ENCODE peak calls at places on chromosomes 7 and 10, in five cellular contexts. W is mammary epithelial cell, P is pancreas, O is lung, B is transverse colon. R is an unnamed sample.

GRCh38 chr7:130961128-130961601 is 227.2 kb upstream of the KLF14 start:
- DNase-seq in W (peak), P (no peak), O (no peak), B (peak), R (no peak)

GRCh38 chr7:2521952-2522591 is 2.5 kb downstream of the LFNG start:
- DNase-seq in W (peak), P (peak), O (peak), B (peak), R (no peak)

GRCh38 chr7:74272305-74273038 is 16.7 kb upstream of the CLIP2 start:
- DNase-seq in W (peak), P (peak), O (peak), B (peak), R (no peak)

GRCh38 chr10:31782701-31783100 is 145.9 kb downstream of the ARHGAP12 start:
- DNase-seq in W (no peak), P (no peak), O (no peak), B (no peak), R (no peak)

GRCh38 chr10:28959850-28960501 is 282.7 kb downstream of the BAMBI start:
- DNase-seq in W (no peak), P (no peak), O (no peak), B (no peak), R (no peak)

GRCh38 chr10:59499460-59499859 is 137.1 kb upstream of the FAM13C start:
- DNase-seq in W (no peak), P (no peak), O (no peak), B (no peak), R (no peak)

GRCh38 chr10:48603421-48604038 is 1.3 kb downstream of the ARHGAP22 start:
- DNase-seq in W (no peak), P (no peak), O (no peak), B (no peak), R (no peak)

GRCh38 chr7:157433628-157434027 is 96.8 kb downstream of the DNAJB6 start:
- DNase-seq in W (no peak), P (no peak), O (no peak), B (no peak), R (no peak)

GRCh38 chr10:101941871-101942270 is 98.3 kb upstream of the KCNIP2 start:
- DNase-seq in W (no peak), P (no peak), O (no peak), B (no peak), R (no peak)

GRCh38 chr7:38628630-38629385 is 2.4 kb downstream of the AMPH start:
- DNase-seq in W (no peak), P (no peak), O (no peak), B (no peak), R (no peak)

GRCh38 chr7:17507717-17508116 is 209.3 kb downstream of the AHR start:
- DNase-seq in W (no peak), P (no peak), O (no peak), B (no peak), R (no peak)

GRCh38 chr10:114367041-114367675 is 37.1 kb downstream of the AFAP1L2 start:
- DNase-seq in W (no peak), P (no peak), O (no peak), B (no peak), R (no peak)
- H3K27ac ChIP-seq in W (no peak), P (no peak), O (no peak), B (peak), R (no peak)

DNA sequence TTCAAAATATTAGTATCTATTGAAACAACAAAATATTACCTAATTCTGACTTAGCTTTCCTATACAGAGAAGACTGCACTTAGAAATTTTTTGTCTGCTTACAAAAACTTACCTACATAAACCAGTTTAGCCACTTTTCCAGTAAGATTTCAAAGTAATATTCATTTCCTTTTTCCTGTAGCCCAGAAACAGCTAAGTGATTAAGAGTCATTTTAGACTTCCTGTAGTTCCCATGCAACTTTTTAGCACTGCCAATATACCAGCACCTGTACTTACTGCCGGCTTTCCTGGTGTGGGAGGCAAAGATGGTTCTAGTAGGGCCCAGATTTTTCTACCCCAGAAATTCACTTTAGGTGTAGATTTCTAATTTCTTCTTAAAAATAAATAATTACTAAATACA is 21.8 kb downstream of the NT5C2 start:
- DNase-seq in W (peak), P (no peak), O (no peak), B (no peak), R (no peak)
- H3K27ac ChIP-seq in W (peak), P (no peak), O (no peak), B (peak), R (peak)

GRCh38 chr10:71837085-71837827 is 13.8 kb downstream of the PSAP start:
- DNase-seq in W (peak), P (no peak), O (no peak), B (no peak), R (no peak)

GRCh38 chr10:71833451-71834342 is 17.4 kb downstream of the PSAP start:
- DNase-seq in W (no peak), P (no peak), O (no peak), B (no peak), R (no peak)

GRCh38 chr10:71834343-71834674 is 16.7 kb downstream of the PSAP start:
- DNase-seq in W (no peak), P (no peak), O (no peak), B (no peak), R (no peak)

GRCh38 chr10:71836594-71836970 is 14.5 kb downstream of the PSAP start:
- DNase-seq in W (no peak), P (no peak), O (no peak), B (no peak), R (no peak)

GRCh38 chr10:71835671-71836593 is 15.1 kb downstream of the PSAP start:
- DNase-seq in W (peak), P (peak), O (no peak), B (peak), R (no peak)
- H3K27ac ChIP-seq in W (peak), P (no peak), O (peak), B (peak), R (peak)

GRCh38 chr10:86399514-86399878 is 32.9 kb upstream of the GRID1 start:
- DNase-seq in W (no peak), P (no peak), O (no peak), B (no peak), R (no peak)
- H3K27ac ChIP-seq in W (no peak), P (peak), O (no peak), B (peak), R (peak)

R was measured in epithelial cell of prostate.